ENCODE peak calls at places on chromosomes 16 and 17, in four cellular contexts. S is SJSA1, H is heart right ventricle, N is lower lobe of right lung. X is an unnamed sample. For H3K36me3, the result is how much of the 10 kb centered on the place peaks cover.

GRCh38 chr17:17714261-17714866 is 33.1 kb downstream of the RAI1 start:
- DNase-seq in S (peak), H (no peak), N (no peak), X (no peak)

GRCh38 chr16:88359008-88359407 is 23.8 kb upstream of the ZNF469 start:
- DNase-seq in S (no peak), H (no peak), N (peak), X (peak)

GRCh38 chr16:75062135-75062943 is 54.2 kb downstream of the LDHD start:
- DNase-seq in S (no peak), H (peak), N (no peak), X (no peak)

GRCh38 chr16:89507834-89508590 is at the start of gene SPG7:
- DNase-seq in S (peak), H (peak), N (peak), X (no peak)

GRCh38 chr16:87968541-87968940 is 17.3 kb downstream of the BANP start:
- DNase-seq in S (no peak), H (no peak), N (no peak), X (no peak)

GRCh38 chr17:77475012-77475976 is 334.5 kb downstream of the SEC14L1 start:
- DNase-seq in S (peak), H (no peak), N (no peak), X (no peak)

GRCh38 chr17:7613769-7614421 is 802 bp downstream of the FXR2 start:
- DNase-seq in S (peak), H (no peak), N (peak), X (no peak)

GRCh38 chr16:57017251-57017650 is 27.9 kb downstream of the NLRC5 start:
- DNase-seq in S (no peak), H (no peak), N (no peak), X (no peak)

GRCh38 chr17:18859256-18859655 is 1.3 kb downstream of the PRPSAP2 start:
- DNase-seq in S (no peak), H (no peak), N (no peak), X (no peak)

GRCh38 chr17:41645371-41646063 is 21.1 kb upstream of the KRT17 start:
- DNase-seq in S (peak), H (no peak), N (no peak), X (peak)

GRCh38 chr17:3036800-3037199 is 26.6 kb downstream of the OR1D5 start:
- DNase-seq in S (no peak), H (no peak), N (peak), X (no peak)

GRCh38 chr16:65773319-65773874 is 593.1 kb upstream of the CDH5 start:
- DNase-seq in S (no peak), H (no peak), N (no peak), X (no peak)

GRCh38 chr16:17803625-17804410 is 333.1 kb upstream of the XYLT1 start:
- DNase-seq in S (peak), H (no peak), N (no peak), X (no peak)

GRCh38 chr17:1945621-1946020 is 79.5 kb downstream of the RTN4RL1 start:
- DNase-seq in S (no peak), H (no peak), N (no peak), X (no peak)

GRCh38 chr16:67529639-67530012 is 997 bp downstream of the RIPOR1 start:
- DNase-seq in S (no peak), H (no peak), N (no peak), X (no peak)

GRCh38 chr17:39755550-39756375 is 18.0 kb downstream of the GRB7 start:
- DNase-seq in S (no peak), H (no peak), N (no peak), X (no peak)

GRCh38 chr16:66020642-66021041 is 345.8 kb upstream of the CDH5 start:
- DNase-seq in S (peak), H (no peak), N (no peak), X (peak)

GRCh38 chr16:61590577-61590976 is 445.7 kb downstream of the CDH8 start:
- DNase-seq in S (no peak), H (no peak), N (no peak), X (no peak)

GRCh38 chr16:88442811-88443576 is 10.1 kb upstream of the ZFPM1 start:
- DNase-seq in S (peak), H (peak), N (peak), X (no peak)

GRCh38 chr16:51960931-51961330 is 586.0 kb downstream of the TOX3 start:
- DNase-seq in S (no peak), H (no peak), N (no peak), X (no peak)

GRCh38 chr16:72921620-72922019 is 126.3 kb downstream of the ZFHX3 start:
- DNase-seq in S (no peak), H (no peak), N (no peak), X (no peak)

GRCh38 chr17:60135160-60135950 is 14.4 kb upstream of the CA4 start:
- DNase-seq in S (peak), H (peak), N (peak), X (peak)

GRCh38 chr17:73010414-73010813 is 82.1 kb downstream of the SLC39A11 start:
- DNase-seq in S (no peak), H (no peak), N (no peak), X (no peak)

GRCh38 chr16:66717112-66717675 is 20.7 kb upstream of the CMTM4 start:
- DNase-seq in S (peak), H (peak), N (no peak), X (no peak)

GRCh38 chr16:56871172-56871593 is 6.2 kb downstream of the SLC12A3 start:
- DNase-seq in S (no peak), H (no peak), N (no peak), X (no peak)

GRCh38 chr16:23504076-23504452 is 6.2 kb downstream of the GGA2 start:
- DNase-seq in S (no peak), H (no peak), N (peak), X (no peak)

GRCh38 chr17:45265823-45266222 is 3.9 kb upstream of the SPATA32 start:
- DNase-seq in S (peak), H (no peak), N (no peak), X (no peak)

GRCh38 chr16:57534881-57535658 is 1.3 kb downstream of the CCDC102A start:
- DNase-seq in S (no peak), H (peak), N (peak), X (peak)

GRCh38 chr16:59887856-59888255 is 1153.7 kb upstream of the GOT2 start:
- DNase-seq in S (no peak), H (no peak), N (no peak), X (no peak)

GRCh38 chr16:84605339-84605848 is 12.5 kb downstream of the COTL1 start:
- DNase-seq in S (no peak), H (no peak), N (no peak), X (no peak)

GRCh38 chr16:9868606-9869149 is 313.6 kb downstream of the GRIN2A start:
- DNase-seq in S (no peak), H (no peak), N (no peak), X (no peak)

GRCh38 chr16:85969591-85969990 is 70.6 kb downstream of the IRF8 start:
- DNase-seq in S (no peak), H (no peak), N (no peak), X (no peak)

GRCh38 chr17:55806745-55807466 is 56.1 kb downstream of the PCTP start:
- DNase-seq in S (no peak), H (no peak), N (no peak), X (no peak)

DNA sequence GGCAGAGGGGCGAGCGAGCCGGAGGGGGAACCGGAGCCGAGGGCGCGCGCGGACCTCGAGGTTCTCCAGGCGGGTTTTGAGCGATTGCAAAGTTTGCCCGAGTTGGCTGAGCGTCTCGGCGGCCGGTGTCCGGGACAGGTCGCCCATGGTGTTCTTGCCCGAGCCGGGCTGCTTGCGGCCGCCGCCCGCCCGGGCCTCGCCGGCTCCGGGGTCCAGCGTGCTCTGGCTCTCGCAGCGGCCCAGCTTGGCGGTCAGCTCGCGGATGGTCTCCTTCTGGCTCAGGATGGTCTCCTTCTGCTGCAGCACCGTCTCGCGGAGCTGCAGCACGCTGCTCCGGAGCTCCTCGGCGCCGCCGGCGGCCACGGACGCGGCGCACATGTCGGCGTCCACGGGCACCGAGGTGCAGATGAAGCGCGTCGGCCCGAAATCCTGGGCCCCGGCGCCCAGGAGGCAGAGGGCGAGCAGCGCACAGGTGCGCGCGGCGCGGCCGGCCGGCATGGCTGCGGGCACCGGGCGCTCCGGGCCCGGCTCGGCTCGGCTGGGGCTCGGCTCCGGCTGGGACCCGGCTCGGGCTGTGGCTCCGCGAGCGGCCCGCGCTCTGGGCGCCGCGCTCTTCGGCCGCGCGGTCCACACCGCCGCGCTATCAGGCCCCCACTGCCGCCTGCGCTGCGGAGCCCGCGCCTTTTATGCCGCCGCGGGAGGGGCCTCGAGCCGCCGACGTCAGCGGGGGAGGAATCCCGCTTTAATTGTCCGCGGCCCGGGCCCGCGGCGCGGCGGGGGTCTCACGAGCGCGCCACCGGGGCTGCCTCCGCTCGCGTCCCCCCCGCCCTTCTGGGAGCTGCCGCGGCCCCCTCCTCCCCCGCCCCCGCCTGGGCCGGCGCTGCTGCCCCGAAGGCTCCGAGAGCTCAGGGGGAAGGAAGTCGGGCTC is at the start of gene NPTX1:
- DNase-seq in S (no peak), H (no peak), N (no peak), X (no peak)
- H3K4me3 ChIP-seq in S (peak), H (peak), N (peak), X (peak)

GRCh38 chr17:82487898-82488297 is 29.4 kb downstream of the NARF start:
- DNase-seq in S (no peak), H (no peak), N (peak), X (no peak)
- H3K36me3 ChIP-seq in S (half or more), H (under half), N (half or more), X (under half)

GRCh38 chr17:79845601-79845949 is 6.3 kb upstream of the CBX4 start:
- DNase-seq in S (no peak), H (no peak), N (no peak), X (no peak)

GRCh38 chr17:79843475-79843916 is 4.3 kb upstream of the CBX4 start:
- DNase-seq in S (no peak), H (no peak), N (no peak), X (no peak)

GRCh38 chr17:79842656-79843474 is 3.6 kb upstream of the CBX4 start:
- DNase-seq in S (no peak), H (no peak), N (no peak), X (no peak)

GRCh38 chr17:79843917-79844815 is 4.9 kb upstream of the CBX4 start:
- DNase-seq in S (peak), H (peak), N (peak), X (no peak)

GRCh38 chr17:79844869-79845600 is 5.8 kb upstream of the CBX4 start:
- DNase-seq in S (peak), H (peak), N (peak), X (no peak)
- H3K4me3 ChIP-seq in S (no peak), H (peak), N (peak), X (no peak)

DNA sequence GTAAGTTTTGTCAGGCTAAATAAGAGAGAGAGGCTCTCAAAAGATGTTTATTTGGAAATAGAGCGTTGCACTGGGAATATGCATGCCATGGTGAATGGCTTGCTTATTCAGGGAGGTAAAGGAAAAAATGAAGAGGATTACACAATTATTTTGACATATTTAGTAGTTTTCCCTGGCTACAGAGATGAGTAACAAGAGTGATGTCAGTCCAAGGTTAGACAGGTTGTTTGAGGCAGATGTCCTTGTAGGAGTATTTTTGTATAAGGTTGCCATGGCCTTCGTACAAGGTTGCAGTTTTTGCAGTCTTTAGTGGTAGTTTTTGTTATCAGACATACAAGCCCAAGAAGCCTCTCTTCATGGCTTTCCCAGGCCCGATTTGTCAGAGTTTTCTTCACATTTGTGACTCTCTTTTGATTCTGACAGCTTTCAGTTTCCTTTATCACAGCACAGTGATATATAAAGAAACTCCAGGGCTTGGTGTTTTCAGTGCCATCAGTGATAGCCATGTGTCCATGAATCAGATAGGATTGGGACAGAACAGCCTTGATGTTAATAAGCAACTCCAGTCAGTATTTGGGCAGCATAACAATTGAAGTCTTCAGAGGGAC is 18.7 kb upstream of the LGALS9 start:
- DNase-seq in S (no peak), H (no peak), N (no peak), X (no peak)
- H3K36me3 ChIP-seq in S (under half), H (under half), N (half or more), X (under half)

DNA sequence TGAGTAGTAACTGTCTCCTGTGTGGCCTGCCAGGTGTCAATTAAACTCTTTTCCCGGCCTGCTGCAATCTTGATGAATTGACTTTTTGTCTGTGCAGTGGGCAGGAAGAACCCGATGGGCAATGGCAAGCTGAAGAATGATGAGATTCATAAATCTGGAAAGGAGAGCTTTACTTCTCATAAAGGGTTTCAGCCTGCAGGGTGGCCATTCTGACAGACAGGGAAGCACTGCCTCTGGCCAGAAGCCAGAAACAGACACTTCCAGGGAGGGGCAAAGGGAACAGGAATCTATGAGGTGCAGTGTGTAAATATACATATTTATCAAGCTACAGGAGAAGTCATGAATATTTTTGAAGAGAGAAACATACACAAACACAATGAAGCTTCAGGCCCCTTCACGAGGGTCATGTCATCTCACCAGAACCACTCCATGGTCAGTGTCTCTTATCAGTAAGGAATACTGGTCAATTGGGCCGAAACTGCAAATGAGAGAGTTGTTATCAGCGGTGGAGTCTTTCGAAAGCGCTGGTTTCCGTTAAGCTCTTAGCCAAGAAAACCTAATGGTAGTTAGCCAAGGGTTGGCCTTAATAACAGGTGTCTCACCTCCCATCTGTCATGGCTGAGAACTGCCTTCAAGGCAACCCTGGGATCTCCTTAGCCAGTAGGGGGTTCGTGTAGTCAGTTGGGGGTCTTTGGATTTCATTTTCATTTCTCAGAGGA is 1.3 kb upstream of the NARF start:
- DNase-seq in S (no peak), H (no peak), N (no peak), X (no peak)
- H3K4me3 ChIP-seq in S (peak), H (peak), N (peak), X (no peak)

GRCh38 chr17:62652251-62653001 is 25.0 kb downstream of the MRC2 start:
- DNase-seq in S (peak), H (peak), N (peak), X (no peak)
- H3K36me3 ChIP-seq in S (under half), H (under half), N (under half), X (under half)